ENCODE peak calls at places on chromosomes 5 and 9, in eight cellular contexts. B, Q, Z, W, J, F, R and A are unnamed samples.

GRCh38 chr9:122354536-122355199 is 16.2 kb upstream of the PTGS1 start:
- DNase-seq in Q (no peak), F (no peak), B (no peak), J (no peak), W (no peak), R (peak; percentile 47), Z (no peak), A (no peak)

GRCh38 chr5:128965011-128965637 is at the start of gene SLC27A6:
- DNase-seq in R (peak; percentile 67), Z (peak; percentile 54), Q (no peak), B (no peak), F (no peak), J (no peak), W (peak; percentile 69), A (no peak)

GRCh38 chr5:135964670-135965320 is 10.0 kb upstream of the LECT2 start:
- DNase-seq in B (peak; percentile 44), Q (no peak), Z (no peak), R (no peak), F (no peak), W (no peak), J (no peak), A (peak; percentile 28)

GRCh38 chr5:134127376-134127861 is 12.9 kb downstream of the TCF7 start:
- DNase-seq in W (no peak), R (peak; percentile 72), Z (no peak), F (peak; percentile 79), J (peak; percentile 43), B (peak; percentile 58), Q (peak; percentile 70), A (no peak)

GRCh38 chr5:172870807-172871431 is 36.9 kb downstream of the ERGIC1 start:
- DNase-seq in B (no peak), F (no peak), R (peak; percentile 75), J (peak; percentile 68), Z (no peak), Q (no peak), W (no peak), A (no peak)

GRCh38 chr5:43007911-43008368 is 32.2 kb downstream of the ANXA2R start:
- DNase-seq in F (no peak), Q (peak; percentile 82), W (peak; percentile 84), J (peak; percentile 74), Z (no peak), R (peak; percentile 94), B (peak; percentile 80), A (peak; percentile 68)

GRCh38 chr9:34505370-34506120 is 17.2 kb downstream of the ENHO start:
- DNase-seq in Q (no peak), B (no peak), J (no peak), F (no peak), Z (peak; percentile 20), R (no peak), W (no peak), A (no peak)

GRCh38 chr9:94065535-94065961 is 18.7 kb upstream of the PTPDC1 start:
- DNase-seq in F (peak; percentile 40), J (peak; percentile 86), Q (peak; percentile 96), B (peak; percentile 89), R (peak; percentile 81), Z (peak; percentile 56), W (peak; percentile 77), A (peak; percentile 68)

GRCh38 chr9:128689820-128690683 is 1.0 kb downstream of the SET start:
- DNase-seq in J (no peak), B (peak; percentile 37), Z (no peak), W (peak; percentile 45), F (no peak), Q (peak; percentile 51), R (peak; percentile 89), A (no peak)

GRCh38 chr5:57037355-57037754 is 85.4 kb upstream of the MIER3 start:
- DNase-seq in Q (peak; percentile 1), Z (no peak), W (peak; percentile 69), R (no peak), J (no peak), F (no peak), B (no peak), A (no peak)

GRCh38 chr5:5617024-5617423 is 194.5 kb downstream of the ICE1 start:
- DNase-seq in J (no peak), W (no peak), F (no peak), R (no peak), Z (no peak), Q (no peak), B (no peak), A (no peak)

GRCh38 chr5:57007349-57007748 is 55.4 kb upstream of the MIER3 start:
- DNase-seq in B (no peak), F (no peak), J (no peak), Q (no peak), R (no peak), Z (no peak), W (no peak), A (no peak)

GRCh38 chr5:50667079-50667652 is 729 bp downstream of the PARP8 start:
- DNase-seq in Q (peak; percentile 53), Z (peak; percentile 65), F (no peak), R (peak; percentile 94), B (peak; percentile 41), J (peak; percentile 48), W (peak; percentile 66), A (no peak)

GRCh38 chr9:118786877-118787276 is 582.4 kb downstream of the BRINP1 start:
- DNase-seq in J (no peak), Q (no peak), F (no peak), W (no peak), Z (no peak), R (no peak), B (no peak), A (no peak)
- TF ChIP-seq CTCF in J (no peak), Q (no peak), F (no peak), W (no peak), Z (no peak), R (no peak), B (no peak), A (no peak)

DNA sequence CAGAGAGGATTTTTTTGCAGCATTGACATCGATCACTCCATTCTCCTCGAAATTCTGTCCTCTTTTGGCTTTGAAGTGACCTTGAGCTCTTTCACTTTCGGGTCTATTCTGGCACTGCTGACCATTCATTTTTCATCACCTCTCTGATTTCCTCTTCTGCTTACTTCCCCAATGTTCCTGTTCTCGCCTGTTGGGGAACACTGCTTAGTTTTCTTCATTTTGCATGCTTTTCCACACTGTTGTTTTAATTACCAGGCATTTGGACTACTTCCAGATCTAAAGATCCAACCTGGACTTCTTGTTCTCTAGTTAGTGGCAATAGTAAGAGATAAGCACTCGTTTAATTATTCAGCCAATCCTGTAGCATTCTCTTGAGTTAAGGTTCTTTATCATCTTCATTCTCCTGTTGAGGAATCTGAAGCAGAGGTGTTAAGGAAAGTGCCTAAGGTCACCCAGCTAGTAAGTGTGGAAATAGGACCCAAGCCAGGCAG is 53.4 kb downstream of the MAN2A1 start:
- DNase-seq in R (no peak), J (no peak), Q (no peak), B (no peak), Z (no peak), W (no peak), F (no peak), A (no peak)
- TF ChIP-seq CTCF in R (no peak), J (no peak), Q (no peak), B (no peak), Z (no peak), W (no peak), F (no peak), A (no peak)

GRCh38 chr9:133344979-133345378 is 3.0 kb downstream of the MED22 start:
- DNase-seq in Z (no peak), Q (no peak), J (no peak), R (no peak), F (no peak), B (no peak), W (no peak), A (no peak)
- TF ChIP-seq CTCF in Z (no peak), Q (no peak), J (no peak), R (no peak), F (no peak), B (no peak), W (no peak), A (no peak)

GRCh38 chr5:159838551-159839222 is 77.6 kb upstream of the ADRA1B start:
- DNase-seq in F (no peak), W (no peak), J (no peak), R (no peak), Z (no peak), B (no peak), Q (no peak), A (no peak)

GRCh38 chr5:159836691-159837090 is 79.6 kb upstream of the ADRA1B start:
- DNase-seq in F (no peak), W (no peak), B (no peak), R (no peak), J (no peak), Z (no peak), Q (no peak), A (no peak)

GRCh38 chr5:159837860-159838259 is 78.4 kb upstream of the ADRA1B start:
- DNase-seq in R (no peak), Q (no peak), Z (no peak), J (no peak), F (no peak), W (no peak), B (no peak), A (no peak)

GRCh38 chr5:159833846-159834245 is 82.4 kb upstream of the ADRA1B start:
- DNase-seq in R (no peak), J (no peak), Z (no peak), Q (no peak), W (no peak), B (no peak), F (no peak), A (no peak)

GRCh38 chr5:159833088-159833487 is 83.2 kb upstream of the ADRA1B start:
- DNase-seq in R (no peak), J (no peak), F (no peak), W (no peak), Q (no peak), B (no peak), Z (no peak), A (no peak)
- TF ChIP-seq CTCF in R (no peak), J (no peak), F (no peak), W (peak; percentile 25), Q (no peak), B (no peak), Z (no peak), A (no peak)

GRCh38 chr5:137090151-137090550 is 409.0 kb downstream of the SPOCK1 start:
- DNase-seq in J (no peak), Z (no peak), Q (no peak), F (no peak), R (no peak), W (no peak), B (no peak), A (no peak)

GRCh38 chr5:137088175-137088574 is 411.0 kb downstream of the SPOCK1 start:
- DNase-seq in W (no peak), F (no peak), B (no peak), Q (no peak), Z (no peak), J (no peak), R (no peak), A (no peak)

GRCh38 chr5:137085206-137085605 is 413.9 kb downstream of the SPOCK1 start:
- DNase-seq in R (no peak), B (no peak), W (no peak), J (no peak), F (no peak), Z (no peak), Q (no peak), A (no peak)

GRCh38 chr5:137084016-137084415 is 415.1 kb downstream of the SPOCK1 start:
- DNase-seq in Z (no peak), Q (no peak), F (no peak), B (no peak), W (no peak), R (no peak), J (no peak), A (no peak)

GRCh38 chr5:137086289-137086838 is 412.8 kb downstream of the SPOCK1 start:
- DNase-seq in W (no peak), Q (no peak), B (no peak), J (no peak), F (no peak), R (no peak), Z (no peak), A (no peak)
- TF ChIP-seq CTCF in W (peak; percentile 38), Q (no peak), B (no peak), J (no peak), F (no peak), R (no peak), Z (no peak), A (peak; percentile 33)

GRCh38 chr9:35729700-35730485 is 2.1 kb downstream of the TLN1 start:
- DNase-seq in Z (no peak), Q (peak; percentile 79), J (peak; percentile 80), B (peak; percentile 91), W (peak; percentile 56), F (no peak), R (peak; percentile 92), A (peak; percentile 91)
- TF ChIP-seq CTCF in Z (peak; percentile 61), Q (peak; percentile 77), J (peak; percentile 80), B (peak; percentile 68), W (peak; percentile 71), F (peak; percentile 53), R (peak; percentile 18), A (peak; percentile 83)